ENCODE peak calls at places on chromosome 19, in seven cellular contexts. S is transverse colon; Y is lung; G is HTR-8/SVneo; I is AG09309; K is neural crest cell; U is stimulated activated CD4-positive, alpha-beta T cell treated with anti-CD3 and anti-CD28 coated beads, Interleukin-12 subunit alpha, Interleukin-12 subunit beta, amount 100 ng/mL, for 4 hours. H is an unnamed sample.

GRCh38 chr19:18364826-18365528 is 21.0 kb upstream of the GDF15 start:
- DNase-seq in S (peak), Y (peak), G (peak), I (peak), K (no peak), U (no peak), H (no peak)

GRCh38 chr19:48991823-48992570 is 1.1 kb downstream of the GYS1 start:
- DNase-seq in S (peak), Y (peak), G (peak), I (peak), K (no peak), U (no peak), H (peak)

GRCh38 chr19:40739030-40739839 is 11.0 kb downstream of the ACTMAP start:
- DNase-seq in S (no peak), Y (no peak), G (no peak), I (no peak), K (no peak), U (no peak), H (no peak)

GRCh38 chr19:54462713-54463530 is 656 bp downstream of the LENG9 start:
- DNase-seq in S (peak), Y (peak), G (no peak), I (no peak), K (peak), U (peak), H (peak)

GRCh38 chr19:8352134-8352827 is 9.2 kb upstream of the KANK3 start:
- DNase-seq in S (no peak), Y (no peak), G (no peak), I (no peak), K (no peak), U (no peak), H (no peak)

GRCh38 chr19:3154957-3155736 is 19.3 kb downstream of the GNA15 start:
- DNase-seq in S (peak), Y (peak), G (peak), I (peak), K (no peak), U (peak), H (peak)

GRCh38 chr19:345320-345879 is 804 bp upstream of the MIER2 start:
- DNase-seq in S (no peak), Y (no peak), G (no peak), I (no peak), K (no peak), U (no peak), H (no peak)

GRCh38 chr19:17734146-17734545 is 14.9 kb downstream of the MAP1S start:
- DNase-seq in S (no peak), Y (no peak), G (no peak), I (no peak), K (no peak), U (no peak), H (no peak)

GRCh38 chr19:9565900-9566705 is 18.2 kb downstream of the ZNF121 start:
- DNase-seq in S (no peak), Y (no peak), G (no peak), I (no peak), K (no peak), U (no peak), H (no peak)

GRCh38 chr19:7145494-7145893 is 76.0 kb downstream of the ZNF557 start:
- DNase-seq in S (peak), Y (no peak), G (no peak), I (no peak), K (no peak), U (no peak), H (no peak)

GRCh38 chr19:51740356-51740755 is 11.3 kb downstream of the FPR1 start:
- DNase-seq in S (no peak), Y (no peak), G (no peak), I (no peak), K (no peak), U (no peak), H (peak)

GRCh38 chr19:13050274-13050673 is 52.4 kb downstream of the LYL1 start:
- DNase-seq in S (no peak), Y (no peak), G (no peak), I (no peak), K (no peak), U (no peak), H (no peak)

GRCh38 chr19:2112516-2113320 is 16.0 kb downstream of the IZUMO4 start:
- DNase-seq in S (no peak), Y (no peak), G (no peak), I (no peak), K (no peak), U (no peak), H (no peak)

GRCh38 chr19:52734340-52734892 is 428 bp downstream of the ZNF611 start:
- DNase-seq in S (peak), Y (no peak), G (no peak), I (no peak), K (peak), U (peak), H (peak)

GRCh38 chr19:49427855-49428546 is 2.8 kb downstream of the GFY start:
- DNase-seq in S (no peak), Y (no peak), G (no peak), I (no peak), K (no peak), U (no peak), H (no peak)

GRCh38 chr19:57302020-57302465 is 18.2 kb upstream of the ZNF543 start:
- DNase-seq in S (no peak), Y (no peak), G (no peak), I (peak), K (no peak), U (no peak), H (no peak)

GRCh38 chr19:15116856-15117255 is 9.7 kb downstream of the SYDE1 start:
- DNase-seq in S (no peak), Y (no peak), G (no peak), I (no peak), K (no peak), U (no peak), H (no peak)

GRCh38 chr19:32646556-32646955 is 28.4 kb downstream of the ANKRD27 start:
- DNase-seq in S (no peak), Y (no peak), G (no peak), I (no peak), K (no peak), U (no peak), H (no peak)

GRCh38 chr19:41844601-41845000 is at the start of gene LYPD4:
- DNase-seq in S (no peak), Y (no peak), G (no peak), I (no peak), K (no peak), U (no peak), H (no peak)

GRCh38 chr19:19642506-19643157 is 825 bp downstream of the GMIP start:
- DNase-seq in S (peak), Y (no peak), G (no peak), I (no peak), K (no peak), U (peak), H (peak)

GRCh38 chr19:6216996-6217751 is 62.6 kb downstream of the MLLT1 start:
- DNase-seq in S (no peak), Y (peak), G (no peak), I (no peak), K (peak), U (no peak), H (no peak)

GRCh38 chr19:8610041-8610927 is at the start of gene ADAMTS10:
- DNase-seq in S (peak), Y (no peak), G (peak), I (no peak), K (peak), U (peak), H (peak)

GRCh38 chr19:4103073-4103418 is 20.9 kb downstream of the MAP2K2 start:
- DNase-seq in S (no peak), Y (no peak), G (no peak), I (no peak), K (no peak), U (no peak), H (no peak)

GRCh38 chr19:36916991-36917390 is 859 bp downstream of the ZNF568 start:
- DNase-seq in S (no peak), Y (no peak), G (no peak), I (no peak), K (no peak), U (no peak), H (peak)

GRCh38 chr19:36128392-36128736 is 11.5 kb upstream of the CAPNS1 start:
- DNase-seq in S (peak), Y (no peak), G (no peak), I (no peak), K (no peak), U (no peak), H (peak)

GRCh38 chr19:28697308-28697707 is 515.6 kb downstream of the UQCRFS1 start:
- DNase-seq in S (no peak), Y (no peak), G (no peak), I (no peak), K (no peak), U (no peak), H (no peak)

GRCh38 chr19:20423381-20424207 is 142.0 kb downstream of the ZNF737 start:
- DNase-seq in S (peak), Y (peak), G (no peak), I (no peak), K (peak), U (peak), H (peak)